ENCODE peak calls at places on chromosomes 12 and 14, in nine cellular contexts. D is endothelial cell of umbilical vein, Z is spleen, W is GM12865, P is fibroblast of pulmonary artery, G is Calu3, V is HCT116, H is heart left ventricle, L is AG10803. K is an unnamed sample.

GRCh38 chr12:116662612-116663144 is 75.2 kb downstream of the SPRING1 start:
- DNase-seq in G (no peak), Z (no peak), L (peak; percentile 43), D (no peak), P (no peak), W (no peak), H (no peak), V (no peak), K (no peak)

GRCh38 chr12:125122668-125123067 is 57.4 kb downstream of the AACS start:
- DNase-seq in Z (no peak), V (no peak), D (no peak), H (no peak), W (no peak), L (no peak), P (no peak), G (no peak), K (no peak)

GRCh38 chr12:76375939-76376338 is 27.7 kb upstream of the BBS10 start:
- DNase-seq in H (no peak), Z (no peak), G (no peak), P (peak; percentile 8), L (peak; percentile 22), V (no peak), W (no peak), D (no peak), K (no peak)

GRCh38 chr12:115160290-115161108 is 476.5 kb upstream of the TBX3 start:
- DNase-seq in H (no peak), Z (no peak), L (no peak), G (no peak), W (no peak), D (no peak), V (no peak), P (no peak), K (no peak)

GRCh38 chr12:76201758-76202157 is 117.3 kb upstream of the NAP1L1 start:
- DNase-seq in W (no peak), G (no peak), L (peak; percentile 24), V (no peak), H (no peak), Z (no peak), D (no peak), P (no peak), K (no peak)

GRCh38 chr14:32428875-32429274 is 99.8 kb downstream of the AKAP6 start:
- DNase-seq in Z (no peak), W (no peak), L (no peak), H (no peak), V (no peak), G (no peak), P (no peak), D (no peak), K (no peak)

GRCh38 chr14:99146991-99147740 is 124.8 kb downstream of the BCL11B start:
- DNase-seq in V (no peak), D (no peak), Z (no peak), L (no peak), W (no peak), H (peak; percentile 4), P (no peak), G (no peak), K (no peak)

GRCh38 chr14:69357544-69358200 is 40.4 kb downstream of the ERH start:
- DNase-seq in G (no peak), H (no peak), P (no peak), D (no peak), L (no peak), W (no peak), Z (no peak), V (no peak), K (no peak)

DNA sequence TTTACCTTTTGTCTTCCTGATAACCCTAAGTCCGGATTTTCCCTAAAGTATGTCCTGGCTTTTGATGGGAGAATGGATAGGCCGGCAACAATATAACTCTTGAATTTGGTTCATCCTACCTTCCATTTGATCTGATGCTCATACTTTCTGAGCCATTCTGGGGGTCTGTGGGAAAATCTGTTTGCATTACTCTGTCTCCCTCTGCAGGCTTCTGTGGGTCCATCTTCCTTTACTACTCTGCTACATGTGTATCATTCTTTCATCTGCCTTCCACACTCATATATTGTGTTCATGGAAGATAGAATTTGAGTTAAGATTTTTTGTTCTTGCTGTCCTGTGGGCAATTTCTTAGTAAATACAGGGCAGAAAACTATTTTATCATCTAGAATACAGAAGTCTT is 101.5 kb downstream of the NAV3 start:
- DNase-seq in H (no peak), D (no peak), Z (no peak), V (no peak), G (no peak), W (no peak), L (no peak), P (no peak), K (no peak)
- TF ChIP-seq CTCF in H (no peak), D (no peak), Z (no peak), V (peak; percentile 16), G (no peak), W (peak; percentile 17), L (no peak), P (peak; percentile 14), K (no peak)

GRCh38 chr14:97248973-97249372 is 451.8 kb downstream of the VRK1 start:
- DNase-seq in H (no peak), G (no peak), W (no peak), L (no peak), Z (no peak), V (no peak), D (no peak), P (no peak), K (no peak)

GRCh38 chr14:97246648-97247047 is 449.5 kb downstream of the VRK1 start:
- DNase-seq in L (no peak), P (no peak), D (no peak), Z (no peak), V (no peak), W (no peak), H (no peak), G (no peak), K (no peak)

GRCh38 chr14:97251423-97252155 is 454.4 kb downstream of the VRK1 start:
- DNase-seq in V (no peak), P (no peak), W (peak; percentile 72), G (no peak), H (no peak), L (no peak), Z (no peak), D (no peak), K (no peak)

GRCh38 chr14:97253756-97254155 is 456.6 kb downstream of the VRK1 start:
- DNase-seq in Z (no peak), D (no peak), P (no peak), W (peak; percentile 33), H (no peak), G (no peak), V (no peak), L (no peak), K (no peak)

DNA sequence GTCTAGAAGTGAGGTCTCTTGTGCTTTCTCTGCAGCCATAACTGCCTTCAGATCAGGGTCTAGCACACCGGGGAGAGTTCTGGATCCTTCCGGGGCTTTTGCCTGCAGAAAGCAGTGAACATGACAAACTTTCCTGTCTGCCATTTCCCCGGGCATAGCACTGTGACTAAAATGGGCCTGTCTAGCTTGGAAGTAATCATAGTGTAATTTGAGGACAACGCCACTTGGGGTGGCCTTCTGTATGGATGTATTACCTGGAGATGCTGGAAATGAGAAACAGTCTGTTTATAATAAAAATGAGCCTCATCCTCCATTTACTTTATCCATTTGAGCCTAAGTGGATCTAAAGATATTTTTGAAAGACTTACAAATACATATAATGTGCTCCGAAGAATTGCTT is 453.7 kb downstream of the VRK1 start:
- DNase-seq in P (no peak), D (no peak), L (no peak), V (no peak), W (peak; percentile 14), H (no peak), Z (no peak), G (no peak), K (no peak)
- TF ChIP-seq CTCF in P (no peak), D (no peak), L (no peak), V (no peak), W (peak; percentile 7), H (no peak), Z (no peak), G (no peak), K (no peak)

GRCh38 chr14:90253826-90254225 is 2.5 kb upstream of the PSMC1 start:
- DNase-seq in L (no peak), P (no peak), W (no peak), G (no peak), D (no peak), V (no peak), Z (no peak), H (no peak), K (no peak)

DNA sequence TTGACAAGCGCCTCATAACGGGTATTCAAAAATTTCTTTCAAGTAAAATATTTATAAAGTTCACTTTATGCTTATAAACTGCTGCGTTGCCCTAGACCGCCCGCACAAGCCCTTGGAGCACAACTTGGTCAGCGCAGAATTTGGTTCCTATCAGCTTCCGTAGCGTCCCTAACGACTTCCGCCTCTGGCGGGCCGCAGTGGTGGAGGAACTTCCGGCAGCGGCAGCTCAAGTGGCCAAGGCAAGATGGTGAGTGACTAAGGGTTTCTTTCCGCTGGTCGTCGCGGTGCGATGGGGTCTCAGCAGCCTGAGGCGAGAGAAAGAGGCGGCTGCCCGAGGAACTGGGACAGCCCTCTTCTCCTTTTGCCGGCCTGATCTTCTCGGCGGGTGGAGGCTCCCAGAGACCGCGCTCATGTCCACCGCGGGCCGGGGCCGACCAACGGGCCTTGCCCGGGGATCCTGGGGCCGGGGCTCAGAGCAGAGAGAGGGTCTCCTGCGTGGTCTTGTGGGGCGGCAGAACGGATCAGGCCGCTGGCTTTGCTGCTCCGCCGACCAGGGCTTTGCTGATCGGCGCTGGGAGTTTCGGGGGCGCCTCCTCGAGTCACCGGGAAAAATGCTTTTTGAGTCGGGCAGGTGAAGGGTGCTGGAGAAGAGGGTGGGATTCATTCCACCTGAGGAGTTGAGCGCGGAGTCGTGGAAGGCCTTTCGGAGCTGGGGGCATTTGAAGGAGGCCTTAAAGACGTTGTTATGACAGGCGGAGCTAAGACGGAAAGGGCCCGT is at the start of gene PSMC1:
- DNase-seq in D (peak; percentile 95), V (peak; percentile 91), Z (peak; percentile 96), L (peak; percentile 95), P (peak; percentile 97), W (peak; percentile 96), G (peak; percentile 88), H (peak; percentile 94), K (peak; percentile 90)
- TF ChIP-seq CTCF in D (no peak), V (no peak), Z (no peak), L (no peak), P (no peak), W (no peak), G (no peak), H (no peak), K (no peak)

GRCh38 chr12:90257927-90258624 is 549.4 kb upstream of the ATP2B1 start:
- DNase-seq in P (no peak), V (no peak), H (no peak), L (no peak), Z (no peak), G (no peak), W (no peak), D (no peak), K (no peak)

GRCh38 chr12:90250041-90250440 is 541.4 kb upstream of the ATP2B1 start:
- DNase-seq in D (no peak), Z (no peak), G (no peak), P (no peak), L (no peak), H (no peak), V (no peak), W (no peak), K (no peak)

GRCh38 chr12:90250766-90251165 is 542.1 kb upstream of the ATP2B1 start:
- DNase-seq in D (peak; percentile 47), G (no peak), W (peak; percentile 7), V (no peak), H (peak; percentile 56), P (peak; percentile 76), Z (no peak), L (peak; percentile 62), K (no peak)

GRCh38 chr12:90253142-90253541 is 544.5 kb upstream of the ATP2B1 start:
- DNase-seq in D (no peak), W (no peak), G (no peak), P (no peak), V (no peak), Z (no peak), L (no peak), H (no peak), K (no peak)

DNA sequence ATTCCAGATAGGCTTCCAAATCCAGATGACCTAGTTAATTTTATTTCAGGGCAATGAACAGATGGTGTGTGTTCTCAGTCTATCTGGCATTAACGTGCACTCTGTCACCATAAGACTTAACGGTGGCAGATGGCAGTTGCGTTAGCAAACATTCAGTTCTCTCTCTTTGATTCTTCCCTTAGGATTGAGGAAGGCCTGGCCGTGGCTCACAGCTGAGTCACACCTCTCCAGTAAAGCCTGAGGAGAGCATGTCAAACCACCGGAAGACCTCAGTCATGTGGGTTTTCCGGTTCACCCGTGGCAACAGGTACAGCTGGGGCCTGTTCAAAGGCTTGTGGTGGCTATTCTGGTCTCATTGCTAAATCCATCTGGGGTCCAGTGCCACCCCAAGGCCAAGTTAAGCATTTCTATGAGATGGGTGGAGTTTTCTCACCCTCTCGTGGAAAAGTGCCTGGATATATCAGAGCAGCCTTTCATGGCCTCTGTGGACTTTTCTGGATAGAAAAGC is 545.1 kb upstream of the ATP2B1 start:
- DNase-seq in W (peak; percentile 92), G (peak; percentile 49), H (peak; percentile 46), L (peak; percentile 93), Z (peak; percentile 87), P (peak; percentile 91), D (peak; percentile 90), V (peak; percentile 92), K (peak; percentile 37)
- TF ChIP-seq CTCF in W (peak; percentile 50), G (no peak), H (peak; percentile 12), L (peak; percentile 49), Z (no peak), P (peak; percentile 33), D (peak; percentile 20), V (peak; percentile 34), K (peak; percentile 11)

K was measured in GM13976.